ENCODE peak calls at places on chromosomes 1 and 21, in seven cellular contexts. One of them, this sample, is unnamed.

GRCh38 chr1:198150369-198150768 is 6.4 kb upstream of the NEK7 start:
- DNase-seq in left colon: no peak
- DNase-seq in OCI-LY7: no peak
- DNase-seq in activated T-helper 1 cell treated with Interleukin-2 at 50 U/mL for 16 hours: no peak
- DNase-seq in NCI-H774: no peak
- DNase-seq in GM20000: no peak
- DNase-seq in esophagus muscularis mucosa: no peak
- DNase-seq in this sample: no peak

GRCh38 chr1:47510282-47510811 is 72.5 kb downstream of the FOXD2 start:
- DNase-seq in left colon: no peak
- DNase-seq in esophagus muscularis mucosa: no peak
- DNase-seq in GM20000: no peak
- DNase-seq in activated T-helper 1 cell treated with Interleukin-2 at 50 U/mL for 16 hours: no peak
- DNase-seq in OCI-LY7: no peak
- DNase-seq in NCI-H774: no peak
- DNase-seq in this sample: no peak

GRCh38 chr1:109262231-109263010 is 13.1 kb downstream of the CELSR2 start:
- DNase-seq in NCI-H774: no peak
- DNase-seq in OCI-LY7: no peak
- DNase-seq in esophagus muscularis mucosa: no peak
- DNase-seq in GM20000: no peak
- DNase-seq in activated T-helper 1 cell treated with Interleukin-2 at 50 U/mL for 16 hours: no peak
- DNase-seq in left colon: no peak
- DNase-seq in this sample: no peak

GRCh38 chr1:152752225-152752624 is 5.6 kb upstream of the KPRP start:
- DNase-seq in OCI-LY7: no peak
- DNase-seq in NCI-H774: no peak
- DNase-seq in esophagus muscularis mucosa: no peak
- DNase-seq in activated T-helper 1 cell treated with Interleukin-2 at 50 U/mL for 16 hours: no peak
- DNase-seq in left colon: no peak
- DNase-seq in GM20000: no peak
- DNase-seq in this sample: no peak

GRCh38 chr1:233233508-233234040 is 62.0 kb downstream of the PCNX2 start:
- DNase-seq in GM20000: no peak
- DNase-seq in esophagus muscularis mucosa: no peak
- DNase-seq in left colon: no peak
- DNase-seq in OCI-LY7: no peak
- DNase-seq in activated T-helper 1 cell treated with Interleukin-2 at 50 U/mL for 16 hours: no peak
- DNase-seq in NCI-H774: no peak
- DNase-seq in this sample: no peak

GRCh38 chr21:25822981-25823380 is 88.2 kb downstream of the GABPA start:
- DNase-seq in esophagus muscularis mucosa: no peak
- DNase-seq in left colon: peak
- DNase-seq in NCI-H774: no peak
- DNase-seq in GM20000: no peak
- DNase-seq in OCI-LY7: no peak
- DNase-seq in activated T-helper 1 cell treated with Interleukin-2 at 50 U/mL for 16 hours: no peak
- DNase-seq in this sample: no peak

GRCh38 chr1:162196387-162196786 is 126.9 kb downstream of the NOS1AP start:
- DNase-seq in OCI-LY7: no peak
- DNase-seq in left colon: peak
- DNase-seq in esophagus muscularis mucosa: no peak
- DNase-seq in activated T-helper 1 cell treated with Interleukin-2 at 50 U/mL for 16 hours: no peak
- DNase-seq in NCI-H774: no peak
- DNase-seq in GM20000: no peak
- DNase-seq in this sample: no peak

GRCh38 chr1:184289825-184290550 is 96.8 kb upstream of the C1orf21 start:
- DNase-seq in OCI-LY7: peak
- DNase-seq in GM20000: no peak
- DNase-seq in esophagus muscularis mucosa: no peak
- DNase-seq in NCI-H774: no peak
- DNase-seq in activated T-helper 1 cell treated with Interleukin-2 at 50 U/mL for 16 hours: no peak
- DNase-seq in left colon: no peak
- DNase-seq in this sample: no peak

GRCh38 chr21:15309022-15309590 is 244.3 kb upstream of the NRIP1 start:
- DNase-seq in activated T-helper 1 cell treated with Interleukin-2 at 50 U/mL for 16 hours: no peak
- DNase-seq in NCI-H774: no peak
- DNase-seq in left colon: no peak
- DNase-seq in esophagus muscularis mucosa: no peak
- DNase-seq in OCI-LY7: no peak
- DNase-seq in GM20000: no peak
- DNase-seq in this sample: no peak

GRCh38 chr1:154803203-154803920 is 66.7 kb downstream of the KCNN3 start:
- DNase-seq in activated T-helper 1 cell treated with Interleukin-2 at 50 U/mL for 16 hours: no peak
- DNase-seq in NCI-H774: no peak
- DNase-seq in esophagus muscularis mucosa: no peak
- DNase-seq in GM20000: no peak
- DNase-seq in OCI-LY7: no peak
- DNase-seq in left colon: no peak
- DNase-seq in this sample: no peak

GRCh38 chr1:155070721-155071556 is 7.4 kb downstream of the EFNA4 start:
- DNase-seq in activated T-helper 1 cell treated with Interleukin-2 at 50 U/mL for 16 hours: peak
- DNase-seq in GM20000: peak
- DNase-seq in esophagus muscularis mucosa: no peak
- DNase-seq in left colon: peak
- DNase-seq in OCI-LY7: peak
- DNase-seq in NCI-H774: peak
- DNase-seq in this sample: no peak

GRCh38 chr1:199979071-199979470 is 48.4 kb upstream of the NR5A2 start:
- DNase-seq in NCI-H774: no peak
- DNase-seq in OCI-LY7: peak
- DNase-seq in GM20000: no peak
- DNase-seq in esophagus muscularis mucosa: no peak
- DNase-seq in activated T-helper 1 cell treated with Interleukin-2 at 50 U/mL for 16 hours: no peak
- DNase-seq in left colon: no peak
- DNase-seq in this sample: no peak

GRCh38 chr1:65948609-65949229 is 156.0 kb downstream of the PDE4B start:
- DNase-seq in left colon: no peak
- DNase-seq in OCI-LY7: no peak
- DNase-seq in esophagus muscularis mucosa: no peak
- DNase-seq in activated T-helper 1 cell treated with Interleukin-2 at 50 U/mL for 16 hours: no peak
- DNase-seq in NCI-H774: peak
- DNase-seq in GM20000: no peak
- DNase-seq in this sample: no peak

GRCh38 chr1:67256291-67257172 is 51.1 kb upstream of the IL12RB2 start:
- DNase-seq in activated T-helper 1 cell treated with Interleukin-2 at 50 U/mL for 16 hours: no peak
- DNase-seq in GM20000: no peak
- DNase-seq in NCI-H774: no peak
- DNase-seq in left colon: no peak
- DNase-seq in esophagus muscularis mucosa: no peak
- DNase-seq in OCI-LY7: no peak
- DNase-seq in this sample: no peak

GRCh38 chr21:36699546-36700294 is 805 bp downstream of the SIM2 start:
- DNase-seq in GM20000: peak
- DNase-seq in OCI-LY7: no peak
- DNase-seq in NCI-H774: no peak
- DNase-seq in left colon: no peak
- DNase-seq in activated T-helper 1 cell treated with Interleukin-2 at 50 U/mL for 16 hours: no peak
- DNase-seq in esophagus muscularis mucosa: no peak
- DNase-seq in this sample: no peak

This sample was measured in smooth muscle cell of the brain vasculature.